ENCODE peak calls at places on chromosomes 6 and 20, in ten cellular contexts. C is DMS153; A is AG09309; Y is glomerular endothelial cell; K is amniotic stem cell; Q is central memory CD4-positive, alpha-beta T cell; N is MCF 10A; S is heart left ventricle; G is HT1080; X is central memory CD8-positive, alpha-beta T cell. W is an unnamed sample.

GRCh38 chr6:3913077-3913957 is 64.1 kb downstream of the FAM50B start:
- DNase-seq in C (peak), A (peak), Y (peak), K (peak), Q (no peak), N (peak), S (peak), G (peak), X (no peak), W (no peak)

GRCh38 chr6:157966990-157967389 is 14.7 kb upstream of the SYNJ2 start:
- DNase-seq in C (peak), A (no peak), Y (no peak), K (no peak), Q (no peak), N (no peak), S (no peak), G (no peak), X (no peak), W (no peak)

GRCh38 chr6:138307352-138307751 is 70.4 kb upstream of the SMIM28 start:
- DNase-seq in C (no peak), A (no peak), Y (no peak), K (no peak), Q (no peak), N (no peak), S (peak), G (no peak), X (no peak), W (no peak)

GRCh38 chr6:30184417-30185031 is 21.2 kb downstream of the TRIM15 start:
- DNase-seq in C (no peak), A (no peak), Y (no peak), K (no peak), Q (no peak), N (no peak), S (no peak), G (no peak), X (no peak), W (no peak)

GRCh38 chr6:14965340-14966102 is 280.3 kb upstream of the JARID2 start:
- DNase-seq in C (no peak), A (no peak), Y (no peak), K (no peak), Q (no peak), N (no peak), S (no peak), G (no peak), X (no peak), W (no peak)

GRCh38 chr6:141169419-141169818 is 963.3 kb upstream of the GJE1 start:
- DNase-seq in C (no peak), A (peak), Y (no peak), K (peak), Q (no peak), N (peak), S (no peak), G (no peak), X (no peak), W (no peak)

GRCh38 chr6:148981515-148981914 is 234.7 kb downstream of the UST start:
- DNase-seq in C (no peak), A (no peak), Y (no peak), K (no peak), Q (no peak), N (no peak), S (no peak), G (no peak), X (no peak), W (no peak)

GRCh38 chr20:44010162-44010704 is 95.6 kb downstream of the TOX2 start:
- DNase-seq in C (no peak), A (no peak), Y (no peak), K (no peak), Q (no peak), N (no peak), S (no peak), G (no peak), X (no peak), W (no peak)

GRCh38 chr6:167496707-167497106 is 171.8 kb downstream of the TTLL2 start:
- DNase-seq in C (no peak), A (no peak), Y (no peak), K (no peak), Q (no peak), N (no peak), S (no peak), G (no peak), X (no peak), W (no peak)

GRCh38 chr6:113187671-113188070 is 669.5 kb upstream of the MARCKS start:
- DNase-seq in C (no peak), A (no peak), Y (no peak), K (no peak), Q (no peak), N (no peak), S (no peak), G (no peak), X (no peak), W (no peak)

GRCh38 chr6:154302111-154302752 is 54.4 kb downstream of the IPCEF1 start:
- DNase-seq in C (no peak), A (no peak), Y (no peak), K (peak), Q (no peak), N (no peak), S (no peak), G (peak), X (no peak), W (no peak)

GRCh38 chr20:20092852-20093251 is 40.5 kb downstream of the CFAP61 start:
- DNase-seq in C (no peak), A (no peak), Y (no peak), K (no peak), Q (no peak), N (no peak), S (no peak), G (no peak), X (no peak), W (no peak)

GRCh38 chr6:157881375-157881774 is 58.3 kb downstream of the SNX9 start:
- DNase-seq in C (no peak), A (no peak), Y (no peak), K (no peak), Q (no peak), N (no peak), S (no peak), G (no peak), X (no peak), W (no peak)

GRCh38 chr6:159168536-159169192 is 536 bp upstream of the FNDC1 start:
- DNase-seq in C (no peak), A (no peak), Y (no peak), K (no peak), Q (no peak), N (no peak), S (peak), G (no peak), X (no peak), W (no peak)

GRCh38 chr20:40703981-40704530 is 15.0 kb upstream of the MAFB start:
- DNase-seq in C (peak), A (no peak), Y (no peak), K (no peak), Q (no peak), N (no peak), S (no peak), G (no peak), X (no peak), W (no peak)

GRCh38 chr6:70221025-70221714 is 81.7 kb downstream of the COL9A1 start:
- DNase-seq in C (peak), A (no peak), Y (no peak), K (peak), Q (no peak), N (peak), S (no peak), G (peak), X (no peak), W (no peak)

GRCh38 chr6:53042112-53042511 is 23.1 kb upstream of the FBXO9 start:
- DNase-seq in C (no peak), A (no peak), Y (no peak), K (peak), Q (no peak), N (peak), S (no peak), G (peak), X (no peak), W (no peak)

GRCh38 chr6:145960918-145961604 is 3.1 kb downstream of the SHPRH start:
- DNase-seq in C (no peak), A (peak), Y (no peak), K (no peak), Q (no peak), N (no peak), S (no peak), G (no peak), X (no peak), W (no peak)

GRCh38 chr20:44597930-44598329 is 15.6 kb downstream of the PKIG start:
- DNase-seq in C (no peak), A (no peak), Y (no peak), K (no peak), Q (no peak), N (no peak), S (no peak), G (no peak), X (no peak), W (no peak)

GRCh38 chr6:157845493-157846259 is 22.6 kb downstream of the SNX9 start:
- DNase-seq in C (no peak), A (no peak), Y (no peak), K (no peak), Q (no peak), N (no peak), S (no peak), G (peak), X (no peak), W (no peak)